ENCODE peak calls at places on chromosome 9, in seven cellular contexts. W is T-helper 2 cell; C is left ventricle myocardium inferior; D is A549; S is cardiac muscle cell; A is pons; I is CD8-positive, alpha-beta memory T cell. L is an unnamed sample.

GRCh38 chr9:34554211-34555001 is 31.6 kb upstream of the ENHO start:
- DNase-seq in D (no peak), S (no peak), W (no peak), I (no peak), A (no peak), C (no peak), L (no peak)

GRCh38 chr9:2559212-2560152 is 62.1 kb upstream of the VLDLR start:
- DNase-seq in C (peak), I (no peak), D (peak), S (no peak), A (peak), W (no peak), L (no peak)

GRCh38 chr9:89661391-89661949 is 56.7 kb downstream of the GADD45G start:
- DNase-seq in C (peak), D (no peak), I (no peak), S (peak), A (peak), W (no peak), L (no peak)

GRCh38 chr9:34502471-34503335 is 20.1 kb downstream of the ENHO start:
- DNase-seq in S (no peak), W (no peak), A (peak), I (no peak), C (no peak), D (no peak), L (no peak)

GRCh38 chr9:3879315-3879714 is 353.5 kb upstream of the RFX3 start:
- DNase-seq in A (no peak), I (no peak), C (no peak), S (no peak), W (no peak), D (no peak), L (no peak)

GRCh38 chr9:105854056-105854782 is 159.9 kb downstream of the TMEM38B start:
- DNase-seq in I (no peak), D (no peak), S (no peak), C (no peak), W (no peak), A (no peak), L (no peak)

GRCh38 chr9:121627432-121627831 is 24.0 kb upstream of the DAB2IP start:
- DNase-seq in I (no peak), D (no peak), A (no peak), C (no peak), S (no peak), W (no peak), L (no peak)

GRCh38 chr9:112546149-112547012 is 59.8 kb downstream of the KIAA1958 start:
- DNase-seq in W (no peak), C (no peak), D (no peak), A (no peak), S (no peak), I (no peak), L (peak)

GRCh38 chr9:131349881-131350563 is 43.9 kb upstream of the PRRC2B start:
- DNase-seq in D (peak), C (peak), W (peak), S (peak), I (peak), A (peak), L (peak)

GRCh38 chr9:69898714-69899209 is 78.1 kb downstream of the CFAP95 start:
- DNase-seq in W (no peak), S (no peak), A (peak), D (peak), C (no peak), I (no peak), L (no peak)

GRCh38 chr9:134593756-134594375 is 47.7 kb upstream of the COL5A1 start:
- DNase-seq in S (no peak), I (no peak), A (no peak), W (no peak), C (no peak), D (no peak), L (no peak)

GRCh38 chr9:22111871-22112247 is 102.8 kb upstream of the CDKN2B start:
- DNase-seq in S (no peak), A (no peak), W (no peak), C (no peak), D (no peak), I (no peak), L (no peak)

GRCh38 chr9:11933926-11934325 is 759.3 kb upstream of the TYRP1 start:
- DNase-seq in A (no peak), D (no peak), C (no peak), I (no peak), W (no peak), S (no peak), L (no peak)

GRCh38 chr9:2526071-2526862 is 95.3 kb upstream of the VLDLR start:
- DNase-seq in I (no peak), A (no peak), W (no peak), C (no peak), S (no peak), D (no peak), L (no peak)

GRCh38 chr9:89315482-89315881 is 2.8 kb upstream of the SECISBP2 start:
- DNase-seq in I (no peak), A (no peak), D (no peak), W (no peak), S (no peak), C (no peak), L (no peak)

GRCh38 chr9:120730661-120731514 is 16.6 kb upstream of the MEGF9 start:
- DNase-seq in D (no peak), A (no peak), I (no peak), C (peak), W (no peak), S (no peak), L (no peak)

GRCh38 chr9:134356496-134357470 is 30.5 kb downstream of the RXRA start:
- DNase-seq in W (no peak), A (no peak), S (no peak), D (no peak), C (no peak), I (no peak), L (no peak)

GRCh38 chr9:91208837-91209236 is 152.9 kb downstream of the AUH start:
- DNase-seq in D (no peak), I (no peak), S (no peak), A (peak), W (no peak), C (no peak), L (no peak)

GRCh38 chr9:115522928-115523327 is 405.0 kb upstream of the TNC start:
- DNase-seq in D (no peak), I (no peak), C (no peak), S (no peak), W (no peak), A (no peak), L (no peak)

GRCh38 chr9:130172161-130172857 is at the start of gene NCS1:
- DNase-seq in C (peak), I (peak), A (peak), S (peak), W (peak), D (peak), L (peak)

GRCh38 chr9:68505681-68506409 is 34.8 kb downstream of the TMEM252 start:
- DNase-seq in I (no peak), D (no peak), C (no peak), A (peak), W (no peak), S (no peak), L (no peak)

GRCh38 chr9:126805546-126806262 is 864 bp downstream of the ZBTB43 start:
- DNase-seq in D (peak), C (peak), A (peak), I (peak), W (peak), S (peak), L (peak)

GRCh38 chr9:14645648-14646047 is 47.6 kb downstream of the ZDHHC21 start:
- DNase-seq in W (no peak), A (no peak), I (no peak), D (no peak), C (no peak), S (no peak), L (no peak)

GRCh38 chr9:93116049-93116961 is 17.7 kb downstream of the NINJ1 start:
- DNase-seq in S (no peak), W (no peak), A (peak), I (no peak), C (peak), D (peak), L (no peak)

GRCh38 chr9:92476962-92477361 is 5.3 kb downstream of the ASPN start:
- DNase-seq in C (no peak), D (no peak), I (no peak), S (no peak), W (no peak), A (no peak), L (no peak)

L was measured in immature natural killer cell.